ENCODE peak calls at places on chromosomes 6 and 20, in five cellular contexts. J, H, N, E and K are unnamed samples.
A peak's percentile ranks its signal among the peaks of the same experiment; 100 is the strongest.

GRCh38 chr6:44237813-44238433 is 9.0 kb upstream of the HSP90AB1 start:
- DNase-seq in J (no peak), H (no peak), N (peak; percentile 88), E (peak; percentile 80), K (no peak)

GRCh38 chr6:137798261-137798660 is 68.8 kb upstream of the TNFAIP3 start:
- DNase-seq in J (no peak), H (no peak), N (no peak), E (no peak), K (no peak)

GRCh38 chr6:4564746-4565145 is 211.5 kb upstream of the CDYL start:
- DNase-seq in J (no peak), H (no peak), N (no peak), E (no peak), K (no peak)

GRCh38 chr20:16654858-16655257 is 75.0 kb upstream of the SNRPB2 start:
- DNase-seq in J (no peak), H (no peak), N (no peak), E (no peak), K (no peak)

GRCh38 chr6:169420912-169421543 is 167.4 kb upstream of the THBS2 start:
- DNase-seq in J (no peak), H (peak; percentile 23), N (no peak), E (peak; percentile 19), K (no peak)

GRCh38 chr20:16801919-16802651 is 53.9 kb downstream of the OTOR start:
- DNase-seq in J (no peak), H (peak; percentile 33), N (peak; percentile 75), E (peak; percentile 63), K (peak; percentile 33)

GRCh38 chr6:169140986-169141495 is 112.6 kb downstream of the THBS2 start:
- DNase-seq in J (no peak), H (no peak), N (no peak), E (no peak), K (no peak)

GRCh38 chr6:15020114-15020770 is 225.6 kb upstream of the JARID2 start:
- DNase-seq in J (no peak), H (no peak), N (no peak), E (no peak), K (no peak)

GRCh38 chr20:32512047-32512385 is 73.1 kb downstream of the NOL4L start:
- DNase-seq in J (no peak), H (no peak), N (no peak), E (no peak), K (no peak)

GRCh38 chr20:62648318-62648995 is 6.2 kb downstream of the SLCO4A1 start:
- DNase-seq in J (no peak), H (no peak), N (peak; percentile 45), E (no peak), K (no peak)
- TF ChIP-seq CTCF in J (no peak), H (no peak), N (no peak), E (no peak), K (no peak)

GRCh38 chr20:19027971-19028370 is 184.5 kb upstream of the SLC24A3 start:
- DNase-seq in J (no peak), H (no peak), N (no peak), E (no peak), K (no peak)
- TF ChIP-seq CTCF in J (no peak), H (no peak), N (no peak), E (no peak), K (no peak)

DNA sequence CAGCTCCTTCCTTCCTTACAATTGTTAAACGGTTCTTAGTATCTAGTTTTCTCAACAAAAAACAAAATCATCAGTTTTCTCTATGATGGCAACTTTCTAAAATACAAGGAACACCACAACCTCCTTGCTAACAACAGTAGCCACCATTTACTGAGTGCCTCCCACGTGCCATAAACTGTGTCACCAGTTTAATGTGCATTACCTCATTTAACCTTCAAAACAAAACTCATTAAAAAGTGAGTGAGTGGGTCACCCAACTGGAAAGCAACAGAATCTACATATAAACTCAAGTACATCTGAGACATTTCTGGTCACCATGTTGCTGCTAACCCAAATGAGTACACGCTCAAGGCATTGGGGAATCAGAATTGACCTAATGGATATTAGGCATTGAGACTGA is 11.0 kb downstream of the RTN4IP1 start:
- DNase-seq in J (no peak), H (no peak), N (no peak), E (no peak), K (no peak)
- TF ChIP-seq CTCF in J (no peak), H (no peak), N (no peak), E (no peak), K (no peak)

GRCh38 chr6:125974214-125974866 is 12.0 kb upstream of the TRMT11 start:
- DNase-seq in J (no peak), H (peak; percentile 59), N (no peak), E (peak; percentile 58), K (no peak)
- TF ChIP-seq CTCF in J (no peak), H (peak; percentile 84), N (peak; percentile 9), E (peak; percentile 36), K (peak; percentile 28)

GRCh38 chr6:31009731-31010130 is 543 bp upstream of the MUC22 start:
- DNase-seq in J (no peak), H (no peak), N (no peak), E (no peak), K (no peak)

GRCh38 chr6:31010393-31011060 is at the start of gene MUC22:
- DNase-seq in J (peak; percentile 24), H (no peak), N (no peak), E (no peak), K (peak; percentile 4)

GRCh38 chr6:31005249-31006020 is 4.8 kb upstream of the MUC22 start:
- DNase-seq in J (no peak), H (no peak), N (no peak), E (peak; percentile 37), K (no peak)

GRCh38 chr6:31007694-31008093 is 2.6 kb upstream of the MUC22 start:
- DNase-seq in J (peak; percentile 70), H (peak; percentile 67), N (no peak), E (peak; percentile 18), K (peak; percentile 20)

DNA sequence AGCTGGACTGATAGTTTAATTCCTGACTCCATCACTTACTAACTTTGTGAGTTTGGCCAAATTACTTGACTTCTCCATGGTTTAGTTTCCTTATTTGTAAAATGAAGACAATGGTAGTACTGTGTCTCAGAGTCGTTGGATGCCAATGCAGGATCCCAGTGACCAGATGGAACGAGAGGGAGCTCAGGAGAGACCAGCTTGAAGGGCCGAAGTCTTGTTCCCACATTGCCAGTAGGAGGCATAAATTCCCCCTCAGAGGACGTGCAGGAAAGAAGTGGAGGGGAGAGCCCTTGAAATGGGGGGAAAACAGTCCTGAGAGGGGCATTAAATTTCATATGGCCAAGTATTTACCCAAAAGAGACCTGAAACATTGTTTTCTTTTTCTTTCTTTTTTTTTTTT is 2.1 kb upstream of the MUC22 start:
- DNase-seq in J (no peak), H (no peak), N (no peak), E (no peak), K (no peak)
- TF ChIP-seq CTCF in J (no peak), H (no peak), N (no peak), E (no peak), K (no peak)

DNA sequence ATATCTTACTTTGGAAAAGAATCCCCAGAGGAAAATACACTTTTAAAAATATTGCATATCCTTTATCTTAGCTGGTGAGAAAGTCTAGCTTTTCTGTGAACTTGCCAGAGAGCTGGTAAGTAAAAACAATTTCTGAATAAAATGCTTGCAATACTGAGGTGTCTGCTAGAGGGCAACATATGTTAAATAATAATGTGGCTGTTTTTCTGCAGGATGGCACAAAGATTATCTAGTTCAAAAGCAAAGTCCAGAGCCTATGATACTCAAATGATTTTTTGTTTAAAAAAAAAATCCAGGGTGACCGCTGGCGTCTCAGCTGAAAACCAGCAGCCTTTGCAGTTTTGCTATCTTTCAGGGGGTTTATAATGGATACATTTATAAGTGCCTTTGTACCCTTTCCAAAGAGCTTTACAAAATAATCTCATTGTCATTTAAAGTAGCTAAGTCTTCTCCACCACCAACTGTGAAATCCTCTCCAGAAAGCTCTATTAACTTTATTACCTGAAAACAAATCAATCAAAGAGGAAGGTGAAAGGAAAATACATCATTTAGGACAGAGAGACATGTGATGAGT is 194.9 kb downstream of the PHACTR1 start:
- DNase-seq in J (no peak), H (peak; percentile 53), N (no peak), E (peak; percentile 15), K (no peak)
- TF ChIP-seq CTCF in J (peak; percentile 15), H (peak; percentile 77), N (peak; percentile 31), E (peak; percentile 31), K (peak; percentile 38)